ENCODE peak calls at places on chromosomes 1 and 21, in nine cellular contexts. J is transverse colon; Q is left kidney; Z is NCI-H2171; C is stimulated activated CD4-positive, alpha-beta T cell treated with anti-CD3 and anti-CD28 coated beads, Interleukin-4, amount 100 ng/mL, for 1 hour; M is cardiac muscle cell; V is right lobe of liver; T is MV-4-11; N is ovary. B is an unnamed sample.

GRCh38 chr1:28313710-28314510 is 14.9 kb upstream of the MED18 start:
- DNase-seq in Q (no peak), N (no peak), Z (no peak), J (peak; percentile 52), T (no peak), M (no peak), C (no peak), V (peak; percentile 93), B (peak; percentile 75)

GRCh38 chr1:44946720-44947059 is 39.7 kb downstream of the EIF2B3 start:
- DNase-seq in Q (no peak), M (no peak), V (no peak), J (no peak), T (no peak), Z (no peak), N (no peak), C (no peak), B (no peak)

GRCh38 chr1:205191617-205192016 is 19.9 kb downstream of the DSTYK start:
- DNase-seq in N (no peak), Q (peak; percentile 57), C (no peak), V (no peak), J (no peak), T (no peak), Z (peak; percentile 79), M (no peak), B (no peak)

GRCh38 chr1:177589166-177589565 is 380.7 kb downstream of the SEC16B start:
- DNase-seq in C (no peak), V (no peak), N (no peak), M (no peak), Q (no peak), T (no peak), Z (no peak), J (no peak), B (no peak)

GRCh38 chr1:160779662-160780397 is 16.1 kb upstream of the LY9 start:
- DNase-seq in J (peak; percentile 38), N (no peak), M (no peak), Q (peak; percentile 41), Z (no peak), T (no peak), C (peak; percentile 46), V (no peak), B (no peak)

GRCh38 chr1:7783178-7783711 is 846 bp upstream of the PER3 start:
- DNase-seq in M (peak; percentile 80), Q (peak; percentile 82), Z (no peak), N (peak; percentile 73), V (peak; percentile 84), J (peak; percentile 72), T (no peak), C (no peak), B (peak; percentile 71)

GRCh38 chr1:30887485-30888315 is 20.9 kb downstream of the SDC3 start:
- DNase-seq in Q (no peak), N (no peak), V (no peak), Z (no peak), T (no peak), C (no peak), M (no peak), J (no peak), B (peak; percentile 86)

GRCh38 chr1:103220503-103221095 is 112.3 kb upstream of the COL11A1 start:
- DNase-seq in C (no peak), Z (no peak), N (no peak), J (no peak), Q (peak; percentile 11), T (no peak), V (no peak), M (no peak), B (peak; percentile 94)

GRCh38 chr1:147080671-147081394 is 91.4 kb downstream of the PRKAB2 start:
- DNase-seq in Z (no peak), C (no peak), V (no peak), M (peak; percentile 5), N (no peak), J (no peak), Q (peak; percentile 66), T (no peak), B (peak; percentile 5)

GRCh38 chr1:5990913-5991783 is 1.1 kb downstream of the NPHP4 start:
- DNase-seq in J (peak; percentile 43), Q (peak; percentile 76), M (peak; percentile 78), T (no peak), N (no peak), C (peak; percentile 48), Z (no peak), V (peak; percentile 52), B (peak; percentile 53)

GRCh38 chr1:95730986-95731385 is 497.0 kb downstream of the RWDD3 start:
- DNase-seq in J (no peak), C (no peak), M (no peak), V (no peak), N (no peak), T (no peak), Z (no peak), Q (no peak), B (no peak)

GRCh38 chr1:56830052-56830451 is 10.8 kb upstream of the FYB2 start:
- DNase-seq in N (no peak), Z (no peak), Q (no peak), J (no peak), T (no peak), C (no peak), V (no peak), M (no peak), B (no peak)

GRCh38 chr1:176903474-176903873 is 261.0 kb downstream of the ASTN1 start:
- DNase-seq in Q (no peak), V (no peak), C (no peak), N (no peak), M (peak; percentile 34), Z (no peak), T (no peak), J (no peak), B (peak; percentile 58)

GRCh38 chr1:176479920-176480319 is 16.9 kb downstream of the PAPPA2 start:
- DNase-seq in Z (no peak), C (no peak), T (no peak), Q (peak; percentile 82), J (no peak), N (no peak), M (peak; percentile 28), V (no peak), B (no peak)

GRCh38 chr21:31781737-31782136 is 49.8 kb upstream of the SCAF4 start:
- DNase-seq in J (no peak), N (peak; percentile 22), T (peak; percentile 39), M (no peak), C (no peak), Z (peak; percentile 65), V (no peak), Q (peak; percentile 44), B (peak; percentile 46)

B was measured in astrocyte of the hippocampus.